ENCODE peak calls at places on chromosomes 3 and 15, in nine cellular contexts. T, E, Q, N, X, Y, G, C and Z are unnamed samples.

GRCh38 chr3:171640520-171641412 is 169.5 kb downstream of the PLD1 start:
- DNase-seq in T (peak), E (no peak), Q (no peak), N (peak), X (peak), Y (peak), G (no peak), C (peak), Z (no peak)

GRCh38 chr15:42493694-42494093 is 1.7 kb upstream of the SNAP23 start:
- DNase-seq in T (no peak), E (no peak), Q (no peak), N (no peak), X (no peak), Y (no peak), G (no peak), C (no peak), Z (no peak)

GRCh38 chr3:127827808-127828207 is 5.5 kb upstream of the MGLL start:
- DNase-seq in T (no peak), E (no peak), Q (no peak), N (no peak), X (no peak), Y (no peak), G (no peak), C (no peak), Z (no peak)

GRCh38 chr3:85603378-85603777 is 644.6 kb downstream of the CADM2 start:
- DNase-seq in T (no peak), E (no peak), Q (no peak), N (no peak), X (no peak), Y (no peak), G (no peak), C (peak), Z (no peak)

GRCh38 chr3:123522666-123523412 is 62.0 kb downstream of the HACD2 start:
- DNase-seq in T (no peak), E (no peak), Q (no peak), N (no peak), X (no peak), Y (no peak), G (no peak), C (no peak), Z (peak)

GRCh38 chr3:88090681-88091080 is 31.6 kb downstream of the ZNF654 start:
- DNase-seq in T (no peak), E (no peak), Q (no peak), N (no peak), X (no peak), Y (no peak), G (no peak), C (no peak), Z (no peak)

GRCh38 chr3:168459229-168459784 is 363.6 kb upstream of the GOLIM4 start:
- DNase-seq in T (no peak), E (no peak), Q (no peak), N (no peak), X (peak), Y (peak), G (no peak), C (no peak), Z (no peak)

GRCh38 chr3:162400697-162401096 is 904.1 kb downstream of the OTOL1 start:
- DNase-seq in T (no peak), E (no peak), Q (no peak), N (no peak), X (no peak), Y (no peak), G (no peak), C (no peak), Z (no peak)

GRCh38 chr15:51739056-51739455 is 1.6 kb upstream of the LYSMD2 start:
- DNase-seq in T (no peak), E (no peak), Q (no peak), N (no peak), X (no peak), Y (no peak), G (no peak), C (no peak), Z (no peak)

GRCh38 chr15:35757790-35758189 is 211.8 kb upstream of the DPH6 start:
- DNase-seq in T (no peak), E (no peak), Q (no peak), N (no peak), X (no peak), Y (no peak), G (no peak), C (no peak), Z (no peak)

GRCh38 chr15:99564221-99565030 is 1.4 kb upstream of the MEF2A start:
- DNase-seq in T (peak), E (no peak), Q (peak), N (no peak), X (peak), Y (no peak), G (peak), C (peak), Z (peak)

GRCh38 chr3:125324341-125324740 is 50.8 kb downstream of the ZNF148 start:
- DNase-seq in T (no peak), E (no peak), Q (no peak), N (no peak), X (no peak), Y (no peak), G (no peak), C (no peak), Z (no peak)

GRCh38 chr3:193640728-193641127 is 47.7 kb downstream of the OPA1 start:
- DNase-seq in T (no peak), E (no peak), Q (no peak), N (no peak), X (peak), Y (no peak), G (no peak), C (no peak), Z (no peak)

GRCh38 chr3:114179575-114179974 is 723 bp upstream of the DRD3 start:
- DNase-seq in T (peak), E (no peak), Q (no peak), N (peak), X (peak), Y (peak), G (no peak), C (no peak), Z (no peak)

GRCh38 chr3:185820973-185821758 is 3.7 kb downstream of the IGF2BP2 start:
- DNase-seq in T (peak), E (no peak), Q (no peak), N (no peak), X (peak), Y (peak), G (no peak), C (peak), Z (no peak)

GRCh38 chr3:97388774-97389173 is 375.8 kb upstream of the ARL6 start:
- DNase-seq in T (no peak), E (no peak), Q (no peak), N (no peak), X (no peak), Y (no peak), G (no peak), C (no peak), Z (no peak)

GRCh38 chr3:6921041-6921440 is 60.1 kb downstream of the GRM7 start:
- DNase-seq in T (no peak), E (no peak), Q (no peak), N (no peak), X (no peak), Y (no peak), G (peak), C (peak), Z (peak)

GRCh38 chr3:38001456-38002081 is 11.0 kb downstream of the VILL start:
- DNase-seq in T (no peak), E (peak), Q (peak), N (peak), X (no peak), Y (no peak), G (peak), C (no peak), Z (peak)

GRCh38 chr3:108566599-108566998 is 22.6 kb downstream of the CIP2A start:
- DNase-seq in T (no peak), E (no peak), Q (no peak), N (no peak), X (no peak), Y (no peak), G (no peak), C (no peak), Z (no peak)

GRCh38 chr15:101250331-101250730 is 1.5 kb downstream of the CHSY1 start:
- DNase-seq in T (peak), E (no peak), Q (no peak), N (no peak), X (peak), Y (no peak), G (no peak), C (no peak), Z (no peak)

GRCh38 chr3:156307704-156308103 is 187.3 kb downstream of the KCNAB1 start:
- DNase-seq in T (peak), E (peak), Q (peak), N (no peak), X (peak), Y (peak), G (peak), C (no peak), Z (no peak)

GRCh38 chr15:59632714-59633113 is 21.1 kb downstream of the GCNT3 start:
- DNase-seq in T (peak), E (no peak), Q (no peak), N (peak), X (no peak), Y (no peak), G (no peak), C (peak), Z (no peak)

GRCh38 chr3:131502530-131503327 is at the start of gene MRPL3:
- DNase-seq in T (peak), E (peak), Q (peak), N (peak), X (peak), Y (peak), G (peak), C (peak), Z (peak)

GRCh38 chr3:131503328-131503650 is 518 bp upstream of the MRPL3 start:
- DNase-seq in T (no peak), E (no peak), Q (no peak), N (no peak), X (no peak), Y (no peak), G (no peak), C (no peak), Z (no peak)

DNA sequence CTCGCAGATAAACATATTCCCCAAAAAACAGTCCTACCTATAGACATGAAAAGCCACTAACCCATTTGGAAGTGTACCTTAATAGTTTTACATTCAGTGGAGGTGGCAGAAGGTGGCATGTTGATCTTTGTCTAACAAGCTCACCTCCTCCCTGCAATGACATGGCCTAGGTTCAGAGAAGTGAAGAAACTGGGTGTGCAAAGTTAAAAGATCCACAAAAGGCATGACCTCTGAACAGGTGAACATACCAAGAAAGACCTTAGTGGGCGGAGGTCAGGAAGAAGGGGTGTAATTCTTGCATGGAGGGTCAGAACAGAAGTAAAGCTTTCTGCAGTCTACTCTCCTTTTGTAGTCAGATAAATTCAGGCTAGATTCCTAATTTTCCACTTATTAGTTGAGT is 822 bp downstream of the MRPL3 start:
- DNase-seq in T (peak), E (no peak), Q (no peak), N (no peak), X (no peak), Y (no peak), G (no peak), C (no peak), Z (no peak)
- H3K4me3 ChIP-seq in T (peak), E (peak), Q (peak), N (peak), X (peak), Y (peak), G (peak), C (peak), Z (peak)

GRCh38 chr15:85622432-85622831 is 172.3 kb downstream of the KLHL25 start:
- DNase-seq in T (peak), E (no peak), Q (no peak), N (peak), X (peak), Y (no peak), G (no peak), C (no peak), Z (no peak)
- H3K4me3 ChIP-seq in T (no peak), E (peak), Q (peak), N (no peak), X (no peak), Y (peak), G (no peak), C (no peak), Z (peak)

DNA sequence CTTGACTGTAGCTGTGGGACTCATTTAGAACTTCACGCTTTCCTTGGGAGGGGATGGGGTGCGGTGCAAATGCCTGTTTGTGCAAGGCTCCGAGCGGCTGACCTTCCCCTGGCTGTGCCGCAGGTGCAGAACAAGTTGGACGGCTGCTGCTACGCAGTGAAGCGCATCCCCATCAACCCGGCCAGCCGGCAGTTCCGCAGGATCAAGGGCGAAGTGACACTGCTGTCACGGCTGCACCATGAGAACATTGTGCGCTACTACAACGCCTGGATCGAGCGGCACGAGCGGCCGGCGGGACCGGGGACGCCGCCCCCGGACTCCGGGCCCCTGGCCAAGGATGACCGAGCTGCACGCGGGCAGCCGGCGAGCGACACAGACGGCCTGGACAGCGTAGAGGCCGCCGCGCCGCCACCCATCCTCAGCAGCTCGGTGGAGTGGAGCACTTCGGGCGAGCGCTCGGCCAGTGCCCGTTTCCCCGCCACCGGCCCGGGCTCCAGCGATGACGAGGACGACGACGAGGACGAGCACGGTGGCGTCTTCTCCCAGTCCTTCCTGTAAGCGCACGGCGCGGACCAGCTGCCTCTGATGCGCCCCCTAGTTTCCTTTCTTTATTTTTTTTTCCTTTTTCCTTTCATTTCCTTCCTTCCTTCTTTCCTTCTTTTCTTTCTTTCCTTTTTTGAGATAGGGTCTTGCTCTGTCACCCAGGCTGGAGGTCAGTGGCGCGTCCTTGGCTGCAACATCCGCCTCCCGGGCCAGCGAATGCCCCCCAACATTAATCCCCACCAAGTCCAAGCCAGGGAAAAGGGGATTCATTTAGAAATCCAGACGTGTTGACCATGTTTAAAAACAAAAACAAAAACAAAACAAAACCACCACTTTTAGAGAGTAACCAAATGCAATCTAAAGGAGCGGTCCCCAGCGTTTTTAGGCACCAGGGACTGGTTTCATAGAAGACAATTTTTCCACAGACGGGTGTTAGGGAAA is 42.7 kb downstream of the EIF2AK4 start:
- DNase-seq in T (peak), E (peak), Q (peak), N (peak), X (peak), Y (no peak), G (peak), C (peak), Z (peak)
- H3K4me3 ChIP-seq in T (peak), E (peak), Q (peak), N (peak), X (peak), Y (peak), G (peak), C (peak), Z (peak)

GRCh38 chr15:64842986-64843561 is 1.4 kb downstream of the PLEKHO2 start:
- DNase-seq in T (peak), E (peak), Q (no peak), N (peak), X (peak), Y (no peak), G (peak), C (peak), Z (no peak)

GRCh38 chr15:64845826-64846225 is 4.1 kb downstream of the PLEKHO2 start:
- DNase-seq in T (no peak), E (no peak), Q (no peak), N (no peak), X (no peak), Y (no peak), G (no peak), C (no peak), Z (no peak)

GRCh38 chr15:64845183-64845611 is 3.5 kb downstream of the PLEKHO2 start:
- DNase-seq in T (peak), E (no peak), Q (peak), N (no peak), X (no peak), Y (no peak), G (no peak), C (peak), Z (no peak)

GRCh38 chr15:64843996-64844395 is 2.3 kb downstream of the PLEKHO2 start:
- DNase-seq in T (no peak), E (no peak), Q (no peak), N (no peak), X (no peak), Y (no peak), G (no peak), C (no peak), Z (no peak)

DNA sequence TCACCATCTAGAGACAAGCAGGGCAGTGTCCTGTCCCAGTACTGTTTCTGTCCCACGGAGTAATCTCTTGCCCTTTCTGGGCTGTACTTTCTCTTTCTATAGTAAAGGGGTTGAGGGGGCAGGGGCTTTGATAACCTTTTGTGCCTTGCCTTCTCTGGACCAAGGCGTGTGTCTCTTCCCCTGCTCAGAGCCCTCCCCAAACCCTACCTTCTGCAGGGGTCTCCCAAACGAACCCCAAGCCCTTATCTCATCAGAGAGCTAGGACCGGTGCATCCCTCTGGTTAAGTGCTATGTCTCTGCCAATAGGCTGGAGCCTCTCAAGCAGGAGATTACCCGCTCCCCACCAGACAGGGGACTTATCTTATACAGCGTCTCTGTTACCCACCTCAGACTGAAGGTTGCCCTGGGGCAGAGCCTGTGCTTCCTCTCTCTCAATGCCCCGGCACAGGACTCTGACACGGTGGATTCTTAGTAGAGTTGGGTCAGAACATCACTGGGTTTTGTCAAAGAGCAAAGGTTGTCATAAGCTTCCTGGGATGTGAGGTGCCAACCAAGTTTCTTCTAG is 2.9 kb downstream of the PLEKHO2 start:
- DNase-seq in T (no peak), E (no peak), Q (no peak), N (no peak), X (no peak), Y (no peak), G (no peak), C (no peak), Z (no peak)
- H3K4me3 ChIP-seq in T (no peak), E (no peak), Q (peak), N (no peak), X (peak), Y (no peak), G (no peak), C (peak), Z (peak)